ENCODE peak calls at places on chromosomes 7 and 10, in seven cellular contexts. I, U, F, O, T, M and W are unnamed samples.

GRCh38 chr10:1199897-1200721 is 143.9 kb downstream of the WDR37 start:
- DNase-seq in O (no peak), M (no peak), I (peak; percentile 29), U (no peak), F (no peak), T (no peak), W (no peak)

GRCh38 chr10:119020627-119020946 is 8.9 kb upstream of the NANOS1 start:
- DNase-seq in T (peak; percentile 58), I (no peak), O (no peak), U (no peak), M (no peak), F (no peak), W (no peak)

GRCh38 chr10:110995301-110995700 is 75.9 kb downstream of the SHOC2 start:
- DNase-seq in O (no peak), U (no peak), F (no peak), T (no peak), M (no peak), I (no peak), W (no peak)

GRCh38 chr7:101160917-101161316 is 4.5 kb downstream of the VGF start:
- DNase-seq in T (no peak), O (no peak), M (no peak), U (no peak), I (no peak), F (no peak), W (no peak)

GRCh38 chr7:27996141-27996540 is 184.5 kb downstream of the JAZF1 start:
- DNase-seq in M (no peak), U (no peak), I (no peak), F (no peak), T (no peak), O (no peak), W (no peak)

GRCh38 chr10:28087675-28088351 is 88.9 kb upstream of the ODAD2 start:
- DNase-seq in O (no peak), M (no peak), U (no peak), I (no peak), T (no peak), F (no peak), W (no peak)

GRCh38 chr10:128714240-128714639 is 588.0 kb upstream of the MKI67 start:
- DNase-seq in I (no peak), M (no peak), F (no peak), O (no peak), T (no peak), U (no peak), W (no peak)

GRCh38 chr7:27177795-27178320 is 3.7 kb upstream of the HOXA10 start:
- DNase-seq in M (no peak), I (no peak), T (no peak), F (no peak), O (no peak), U (no peak), W (no peak)

GRCh38 chr7:38660427-38661099 is 29.4 kb upstream of the AMPH start:
- DNase-seq in T (no peak), M (peak; percentile 4), F (peak; percentile 49), U (no peak), I (no peak), O (no peak), W (peak; percentile 57)

GRCh38 chr10:84114088-84114667 is 25.1 kb upstream of the GHITM start:
- DNase-seq in I (no peak), T (no peak), M (no peak), F (no peak), U (no peak), O (no peak), W (no peak)

GRCh38 chr7:38187794-38188472 is 9.9 kb downstream of the STARD3NL start:
- DNase-seq in T (no peak), F (peak; percentile 46), O (no peak), U (no peak), I (no peak), M (no peak), W (peak; percentile 30)

GRCh38 chr10:133544506-133544905 is 17.3 kb downstream of the CYP2E1 start:
- DNase-seq in I (no peak), M (no peak), U (no peak), T (no peak), F (no peak), O (no peak), W (no peak)

GRCh38 chr7:83697814-83698530 is 49.0 kb upstream of the SEMA3E start:
- DNase-seq in I (no peak), O (no peak), T (no peak), U (no peak), F (no peak), M (no peak), W (no peak)

GRCh38 chr10:132861884-132862461 is 76.0 kb upstream of the NKX6-2 start:
- DNase-seq in F (no peak), U (no peak), M (no peak), I (peak; percentile 31), T (no peak), O (no peak), W (no peak)

GRCh38 chr7:7221602-7222038 is 39.3 kb downstream of the C1GALT1 start:
- DNase-seq in U (no peak), O (peak; percentile 59), F (no peak), M (no peak), I (no peak), T (no peak), W (no peak)

GRCh38 chr7:75534727-75535307 is 42.7 kb downstream of the SPDYE5 start:
- DNase-seq in M (no peak), I (no peak), U (peak; percentile 35), F (peak; percentile 77), O (peak; percentile 8), T (no peak), W (peak; percentile 78)

GRCh38 chr10:44974082-44974627 is 4.5 kb downstream of the DEPP1 start:
- DNase-seq in T (no peak), U (no peak), F (no peak), I (no peak), M (no peak), O (no peak), W (no peak)

GRCh38 chr7:79453558-79454324 is at the start of gene MAGI2:
- DNase-seq in F (peak; percentile 8), I (peak; percentile 95), M (no peak), U (no peak), T (peak; percentile 86), O (peak; percentile 82), W (peak; percentile 13)

GRCh38 chr10:43127447-43127846 is 10.8 kb upstream of the CSGALNACT2 start:
- DNase-seq in U (no peak), I (no peak), F (no peak), O (no peak), T (no peak), M (no peak), W (no peak)
- TF ChIP-seq CTCF in U (no peak), I (no peak), F (no peak), O (no peak), T (no peak), M (no peak), W (no peak)

DNA sequence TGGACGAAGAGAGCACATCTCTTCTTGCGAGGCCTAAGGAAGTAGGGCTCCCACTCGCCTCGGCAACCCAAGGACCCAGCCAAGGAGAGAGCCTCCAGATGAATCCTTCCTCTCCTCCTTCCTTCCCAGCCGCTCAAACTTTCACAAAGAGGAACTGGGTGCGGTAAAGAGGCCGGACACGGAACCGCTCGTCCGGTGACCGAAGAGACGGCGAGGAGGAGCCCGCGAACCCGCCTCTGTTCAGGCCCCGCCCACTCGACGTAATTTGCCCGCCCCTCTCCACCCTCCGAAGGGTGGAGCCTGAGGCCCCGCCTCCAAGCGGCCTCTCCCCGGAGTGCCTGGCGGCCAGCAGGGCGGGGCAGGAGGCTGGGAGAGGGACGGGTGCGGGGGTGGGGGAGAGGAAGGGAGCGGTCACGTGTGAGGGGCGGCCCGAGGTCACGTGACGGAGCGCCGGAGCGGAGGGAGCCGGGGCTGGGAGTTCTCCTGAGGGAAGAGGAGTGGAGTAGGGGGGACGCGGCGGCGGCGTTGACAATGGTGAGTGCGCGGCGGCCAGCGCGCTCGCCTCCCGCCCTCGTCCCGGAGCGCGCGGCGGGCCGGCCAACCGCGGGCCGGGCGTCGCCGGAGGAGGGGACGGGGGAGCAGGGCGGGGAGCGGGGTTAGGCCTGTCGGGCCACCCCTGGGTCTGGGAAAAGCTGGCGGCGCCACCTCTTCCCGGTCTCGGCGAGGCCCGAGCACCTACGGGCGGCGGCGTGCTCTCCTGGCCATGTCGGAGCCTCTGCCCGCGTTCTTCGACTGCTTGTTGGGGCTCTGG is at the start of gene VPS26A:
- DNase-seq in I (peak; percentile 99), O (peak; percentile 97), U (peak; percentile 87), M (peak; percentile 98), F (peak; percentile 100), T (peak; percentile 99), W (peak; percentile 99)
- TF ChIP-seq CTCF in I (no peak), O (no peak), U (peak; percentile 78), M (peak; percentile 48), F (peak; percentile 66), T (no peak), W (peak; percentile 69)

DNA sequence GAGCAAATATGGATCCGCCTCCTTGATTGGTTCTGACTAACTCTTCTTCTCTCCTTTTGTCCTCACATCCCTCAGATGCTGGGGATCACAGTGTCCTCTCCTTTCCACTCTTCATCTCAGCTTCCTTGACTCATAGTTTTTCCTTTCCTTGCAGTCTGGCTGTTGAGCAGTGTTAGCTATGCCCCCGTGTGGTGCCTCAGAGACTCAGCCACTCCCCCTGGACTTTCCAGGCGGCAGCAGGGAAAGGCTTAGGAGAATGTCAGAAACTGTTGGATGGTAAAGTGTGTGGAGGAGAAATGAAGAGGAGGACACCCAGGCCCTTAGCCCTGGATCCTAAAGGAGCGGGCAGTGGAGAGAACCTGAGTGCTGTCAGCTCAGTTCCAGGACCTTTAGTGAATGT is 267.5 kb downstream of the CELF2 start:
- DNase-seq in T (no peak), O (no peak), F (no peak), M (no peak), I (no peak), U (no peak), W (no peak)
- TF ChIP-seq CTCF in T (no peak), O (no peak), F (peak; percentile 26), M (no peak), I (no peak), U (no peak), W (no peak)

GRCh38 chr10:130707389-130707979 is 571.3 kb downstream of the GLRX3 start:
- DNase-seq in T (no peak), O (no peak), F (no peak), U (no peak), M (no peak), I (no peak), W (no peak)
- TF ChIP-seq CTCF in T (no peak), O (no peak), F (no peak), U (no peak), M (no peak), I (no peak), W (no peak)